ENCODE peak calls at places on chromosomes 16 and 17, in seven cellular contexts. H is mesendoderm, G is IMR-90, Z is H1, D is trophoblast cell, W is H9, U is neuronal stem cell. E is an unnamed sample.

GRCh38 chr17:65332375-65332774 is 195.2 kb downstream of the RGS9 start:
- DNase-seq in U (no peak), D (peak), G (peak), Z (no peak), W (no peak), H (peak), E (peak)

GRCh38 chr16:20799599-20799998 is 6.7 kb downstream of the ERI2 start:
- DNase-seq in U (no peak), Z (no peak), D (peak), W (no peak), H (no peak), G (peak), E (peak)

GRCh38 chr16:9681556-9681955 is 500.7 kb downstream of the GRIN2A start:
- DNase-seq in D (no peak), Z (no peak), H (no peak), U (no peak), W (peak), G (no peak), E (no peak)

GRCh38 chr16:87132361-87133014 is 184.7 kb downstream of the C16orf95 start:
- DNase-seq in H (no peak), U (peak), Z (no peak), G (peak), W (no peak), D (peak), E (peak)

GRCh38 chr17:8185580-8186445 is 4.2 kb downstream of the BORCS6 start:
- DNase-seq in H (peak), G (peak), D (peak), Z (no peak), W (peak), U (peak), E (peak)

GRCh38 chr16:1674751-1675664 is 3.1 kb upstream of the JPT2 start:
- DNase-seq in Z (no peak), D (peak), G (peak), W (no peak), U (no peak), H (peak), E (peak)

GRCh38 chr17:8846768-8847211 is 20.7 kb downstream of the PIK3R6 start:
- DNase-seq in G (peak), U (peak), W (peak), D (peak), Z (no peak), H (peak), E (peak)

GRCh38 chr17:59304811-59305210 is 26.6 kb upstream of the YPEL2 start:
- DNase-seq in G (no peak), D (peak), W (no peak), Z (no peak), U (no peak), H (no peak), E (no peak)

GRCh38 chr16:85670840-85671239 is 17.9 kb downstream of the GINS2 start:
- DNase-seq in D (no peak), G (no peak), Z (no peak), W (no peak), U (no peak), H (no peak), E (no peak)

GRCh38 chr16:67456383-67457140 is 24.4 kb downstream of the ATP6V0D1 start:
- DNase-seq in U (no peak), Z (no peak), D (no peak), G (peak), W (no peak), H (peak), E (no peak)

GRCh38 chr16:31085371-31085770 is 3.4 kb downstream of the PRSS53 start:
- DNase-seq in W (peak), U (no peak), G (no peak), H (no peak), Z (no peak), D (no peak), E (no peak)

GRCh38 chr17:4703330-4703691 is 626 bp downstream of the PELP1 start:
- DNase-seq in W (no peak), D (no peak), U (no peak), H (no peak), Z (no peak), G (peak), E (no peak)

GRCh38 chr17:27343972-27344607 is 50.2 kb downstream of the WSB1 start:
- DNase-seq in Z (no peak), W (no peak), H (no peak), D (no peak), U (no peak), G (no peak), E (no peak)

GRCh38 chr17:48647964-48648245 is 21.7 kb upstream of the HOXB9 start:
- DNase-seq in W (no peak), Z (no peak), G (no peak), D (no peak), H (no peak), U (no peak), E (no peak)

GRCh38 chr16:10521681-10522274 is 58.6 kb downstream of the EMP2 start:
- DNase-seq in U (peak), G (peak), W (peak), Z (no peak), H (peak), D (peak), E (peak)

GRCh38 chr16:85303354-85303883 is 191.1 kb upstream of the CIBAR2 start:
- DNase-seq in W (peak), G (no peak), Z (no peak), H (peak), U (peak), D (peak), E (peak)

GRCh38 chr16:27317320-27317719 is 3.5 kb downstream of the IL4R start:
- DNase-seq in Z (no peak), U (no peak), G (no peak), H (no peak), W (no peak), D (no peak), E (no peak)

GRCh38 chr17:75856062-75856681 is 1.0 kb upstream of the WBP2 start:
- DNase-seq in W (no peak), Z (no peak), G (peak), U (no peak), H (peak), D (no peak), E (peak)

GRCh38 chr16:88084881-88085280 is 133.6 kb downstream of the BANP start:
- DNase-seq in G (peak), D (no peak), W (no peak), H (no peak), Z (no peak), U (no peak), E (peak)

GRCh38 chr16:27671410-27671809 is 121.5 kb downstream of the KATNIP start:
- DNase-seq in Z (no peak), U (no peak), D (peak), G (no peak), H (peak), W (peak), E (no peak)

GRCh38 chr16:70779361-70779760 is 21.6 kb downstream of the VAC14 start:
- DNase-seq in W (no peak), D (no peak), H (no peak), Z (no peak), G (peak), U (no peak), E (no peak)

GRCh38 chr17:50459081-50459676 is 9.5 kb downstream of the CHAD start:
- DNase-seq in G (peak), Z (no peak), U (no peak), W (no peak), D (peak), H (no peak), E (peak)

GRCh38 chr17:41334899-41335298 is 15.7 kb downstream of the KRT33A start:
- DNase-seq in Z (no peak), D (no peak), W (no peak), G (no peak), H (no peak), U (no peak), E (no peak)

GRCh38 chr16:14465799-14466198 is 164.3 kb downstream of the PARN start:
- DNase-seq in D (no peak), U (no peak), W (no peak), G (no peak), Z (no peak), H (no peak), E (no peak)
- H2BK5ac ChIP-seq in D (no peak), U (no peak), W (no peak), G (no peak), Z (no peak), H (no peak), E (no peak)

DNA sequence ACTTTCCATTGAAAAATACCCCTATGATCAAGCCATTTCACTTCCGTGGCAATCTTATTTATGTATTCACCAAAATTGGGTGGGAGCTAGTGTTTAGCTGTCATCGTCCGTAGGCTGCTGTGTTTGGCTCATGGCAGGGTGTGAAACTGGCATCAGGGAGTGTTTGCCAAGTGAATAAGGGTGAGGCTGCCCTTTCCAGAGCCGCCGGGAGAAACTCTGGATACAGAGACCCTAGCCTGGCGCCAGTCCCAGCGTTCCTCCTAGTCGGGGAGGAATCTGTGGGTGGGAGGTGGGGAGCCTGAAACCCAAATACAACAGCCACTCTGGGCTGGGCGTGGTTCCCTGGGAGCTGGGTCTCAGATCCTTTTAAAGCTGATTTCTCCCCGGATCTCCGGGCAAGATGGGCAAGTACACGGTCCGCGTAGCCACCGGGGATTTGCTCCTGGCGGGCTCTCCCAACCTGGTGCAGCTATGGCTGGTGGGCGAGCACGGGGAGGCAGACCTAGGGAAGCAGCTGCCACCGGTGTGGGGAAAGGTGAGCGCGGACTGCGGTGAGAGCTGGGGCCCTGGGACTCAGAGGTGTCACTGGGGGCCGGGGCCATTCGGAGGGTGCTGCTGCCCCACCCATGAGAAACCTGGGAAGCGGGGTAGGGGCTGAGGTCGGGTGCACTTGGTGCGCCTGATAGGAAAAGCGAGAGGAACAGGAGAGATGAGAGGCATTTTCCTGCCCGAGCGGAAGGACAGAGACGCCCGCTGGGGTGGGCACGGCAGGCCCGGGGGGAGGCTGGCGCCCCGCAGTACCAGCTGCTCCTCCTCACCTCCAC is 62.1 kb upstream of the TEKT1 start:
- DNase-seq in W (peak), Z (no peak), G (no peak), H (peak), D (no peak), U (no peak), E (no peak)
- H3K18ac ChIP-seq in W (no peak), Z (no peak), G (no peak), H (no peak), D (no peak), U (peak), E (no peak)

GRCh38 chr17:17437461-17437860 is 39.3 kb upstream of the MED9 start:
- DNase-seq in U (no peak), W (no peak), D (no peak), H (no peak), G (no peak), Z (no peak), E (no peak)

GRCh38 chr17:17435323-17435722 is 41.5 kb upstream of the MED9 start:
- DNase-seq in Z (no peak), W (no peak), U (no peak), H (no peak), D (no peak), G (peak), E (peak)

GRCh38 chr17:17433260-17433659 is 43.5 kb upstream of the MED9 start:
- DNase-seq in D (peak), W (no peak), G (peak), U (no peak), Z (no peak), H (no peak), E (peak)

GRCh38 chr17:17437893-17438292 is 38.9 kb upstream of the MED9 start:
- DNase-seq in U (no peak), G (no peak), W (no peak), D (no peak), H (no peak), Z (no peak), E (no peak)

GRCh38 chr17:17434477-17434876 is 42.3 kb upstream of the MED9 start:
- DNase-seq in U (no peak), D (peak), H (no peak), G (no peak), Z (no peak), W (no peak), E (peak)
- H2BK5ac ChIP-seq in U (no peak), D (no peak), H (no peak), G (peak), Z (no peak), W (no peak), E (no peak)

GRCh38 chr17:21041753-21042433 is 918 bp downstream of the USP22 start:
- DNase-seq in Z (peak), G (peak), D (peak), U (peak), W (peak), H (peak), E (peak)
- H3K18ac ChIP-seq in Z (no peak), G (peak), D (peak), U (peak), W (peak), H (peak), E (peak)

DNA sequence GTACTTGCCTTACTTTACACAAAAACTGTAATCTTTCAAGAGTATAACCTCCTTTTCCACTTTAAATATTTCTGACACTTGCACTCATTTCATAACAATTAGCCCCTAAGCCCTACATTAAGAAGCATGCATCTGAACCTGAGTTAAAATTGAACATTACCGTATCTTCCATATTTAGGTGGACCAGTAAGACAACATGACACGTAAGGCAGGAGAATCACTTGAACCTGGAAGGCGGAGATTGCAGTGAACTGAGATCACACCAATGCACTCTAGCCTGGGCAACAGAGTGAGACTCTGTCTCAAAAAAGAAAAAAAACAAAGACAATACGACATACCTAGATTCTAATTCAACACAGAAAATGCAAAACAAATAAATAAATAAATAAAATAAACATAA is 7.0 kb downstream of the PHF12 start:
- DNase-seq in U (no peak), Z (no peak), G (no peak), H (no peak), D (no peak), W (no peak), E (no peak)
- H2BK5ac ChIP-seq in U (no peak), Z (no peak), G (no peak), H (no peak), D (no peak), W (no peak), E (no peak)

GRCh38 chr17:82112181-82112865 is 14.3 kb upstream of the FASN start:
- DNase-seq in Z (no peak), H (no peak), W (no peak), D (no peak), U (no peak), G (no peak), E (no peak)
- H3K18ac ChIP-seq in Z (no peak), H (no peak), W (no peak), D (no peak), U (no peak), G (no peak), E (no peak)

GRCh38 chr17:40251576-40251975 is 32.5 kb downstream of the WIPF2 start:
- DNase-seq in Z (no peak), D (no peak), H (no peak), U (no peak), G (peak), W (no peak), E (peak)
- H2BK5ac ChIP-seq in Z (no peak), D (no peak), H (no peak), U (no peak), G (no peak), W (no peak), E (no peak)

GRCh38 chr17:78494961-78495330 is 82.2 kb downstream of the DNAH17 start:
- DNase-seq in H (no peak), U (no peak), W (no peak), D (no peak), G (no peak), Z (no peak), E (no peak)
- H3K18ac ChIP-seq in H (no peak), U (no peak), W (no peak), D (no peak), G (no peak), Z (no peak), E (no peak)